ENCODE peak calls at places on chromosomes 3 and 15, in eight cellular contexts. G is CD8-positive, alpha-beta T cell; B is adipocyte; D is A673; M is AG10803; Q is lower lobe of right lung; S is fibroblast of pulmonary artery; A is AG04450. I is an unnamed sample.

GRCh38 chr15:76642671-76643070 is 262.5 kb downstream of the SCAPER start:
- DNase-seq in G (no peak), B (no peak), D (no peak), M (no peak), Q (no peak), S (peak; percentile 3), A (no peak), I (peak; percentile 35)

GRCh38 chr3:193742628-193743027 is 149.6 kb downstream of the OPA1 start:
- DNase-seq in G (no peak), B (no peak), D (no peak), M (no peak), Q (no peak), S (no peak), A (no peak), I (no peak)

GRCh38 chr3:151835751-151836550 is 22.0 kb downstream of the AADAC start:
- DNase-seq in G (no peak), B (peak; percentile 28), D (no peak), M (peak; percentile 53), Q (no peak), S (peak; percentile 62), A (peak; percentile 8), I (peak; percentile 55)

GRCh38 chr15:95174281-95174680 is 942.9 kb downstream of the MCTP2 start:
- DNase-seq in G (no peak), B (peak; percentile 72), D (no peak), M (peak; percentile 76), Q (no peak), S (peak; percentile 65), A (no peak), I (no peak)

GRCh38 chr3:192902481-192903023 is 15.1 kb downstream of the MB21D2 start:
- DNase-seq in G (no peak), B (no peak), D (no peak), M (no peak), Q (no peak), S (no peak), A (no peak), I (no peak)

GRCh38 chr3:153063337-153063736 is 98.7 kb upstream of the RAP2B start:
- DNase-seq in G (no peak), B (no peak), D (no peak), M (no peak), Q (no peak), S (no peak), A (no peak), I (no peak)

GRCh38 chr3:169744332-169745054 is 20.4 kb downstream of the TERC start:
- DNase-seq in G (no peak), B (peak; percentile 67), D (peak; percentile 14), M (no peak), Q (no peak), S (peak; percentile 61), A (no peak), I (peak; percentile 15)

GRCh38 chr3:13823186-13823585 is 56.7 kb downstream of the WNT7A start:
- DNase-seq in G (no peak), B (no peak), D (no peak), M (no peak), Q (no peak), S (no peak), A (no peak), I (no peak)

GRCh38 chr15:88513195-88513594 is 33.3 kb downstream of the DET1 start:
- DNase-seq in G (no peak), B (peak; percentile 4), D (no peak), M (peak; percentile 41), Q (no peak), S (no peak), A (no peak), I (no peak)

GRCh38 chr15:45378149-45378912 is at the start of gene GATM:
- DNase-seq in G (peak; percentile 48), B (peak; percentile 91), D (peak; percentile 85), M (peak; percentile 79), Q (peak; percentile 81), S (peak; percentile 80), A (peak; percentile 53), I (peak; percentile 38)

GRCh38 chr15:34436956-34437442 is 609 bp downstream of the GOLGA8A start:
- DNase-seq in G (peak; percentile 39), B (peak; percentile 74), D (peak; percentile 56), M (peak; percentile 42), Q (peak; percentile 55), S (peak; percentile 46), A (no peak), I (peak; percentile 81)

DNA sequence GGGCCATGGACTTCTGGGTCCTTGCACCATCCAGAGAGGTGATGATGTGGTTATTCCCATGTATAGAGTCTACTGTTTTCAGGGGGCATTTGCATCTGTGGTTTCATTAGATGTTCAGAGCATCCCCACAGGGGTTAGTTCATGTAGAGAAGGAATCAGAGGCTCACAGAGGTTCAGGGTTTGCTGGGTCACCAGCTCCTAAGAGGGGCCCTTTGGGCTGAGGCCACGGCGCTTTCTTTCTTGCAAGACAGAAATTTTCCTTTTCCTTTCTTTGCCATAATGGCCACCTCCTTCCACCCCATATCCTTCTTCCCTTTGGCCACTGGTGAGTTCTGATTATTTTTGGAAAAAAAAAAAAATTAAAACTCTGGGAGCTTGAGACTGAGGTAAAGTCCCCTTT is 62.3 kb downstream of the APBA2 start:
- DNase-seq in G (no peak), B (no peak), D (no peak), M (no peak), Q (no peak), S (no peak), A (no peak), I (no peak)
- H3K4me3 ChIP-seq in G (peak overlapping the region; percentile 40), B (no peak overlapping the region), D (no peak overlapping the region), M (no peak overlapping the region), Q (no peak overlapping the region), S (no peak overlapping the region), A (no peak overlapping the region), I (no peak overlapping the region)

DNA sequence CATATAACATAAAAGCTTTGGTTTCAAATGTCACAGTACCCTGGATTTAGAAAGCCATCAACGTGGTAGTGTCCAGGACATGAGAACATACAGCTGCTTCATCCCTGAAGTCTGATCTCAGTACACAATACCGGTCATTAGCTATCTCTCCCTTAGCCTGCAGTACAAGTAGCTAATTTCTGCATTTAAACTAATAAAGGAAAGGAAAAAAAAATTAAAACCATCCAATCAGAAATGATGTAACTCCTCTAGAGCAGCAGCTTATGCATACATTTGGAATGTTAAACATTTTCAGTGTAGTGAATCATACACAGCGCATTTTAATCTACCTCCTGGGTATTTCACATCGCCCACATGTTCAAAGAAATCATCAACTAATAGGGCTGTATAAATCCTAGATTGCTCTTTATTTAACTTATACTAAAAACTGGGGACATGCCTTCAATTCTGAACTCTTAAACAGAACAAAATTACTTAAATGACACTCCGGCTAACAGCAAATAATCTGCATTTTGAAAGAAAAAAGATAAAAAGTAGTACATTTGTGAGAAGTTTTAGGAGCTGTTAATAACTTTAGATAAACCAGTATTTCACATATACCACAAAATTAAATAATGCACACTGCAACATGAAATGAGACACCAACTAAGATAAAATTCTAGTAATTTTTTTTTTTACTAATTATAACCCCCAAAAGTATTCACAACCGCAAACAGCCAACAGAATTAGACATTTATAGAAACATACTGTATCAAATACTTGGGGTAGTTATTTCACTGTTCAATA is 3.7 kb downstream of the IGF2BP2 start:
- DNase-seq in G (no peak), B (peak; percentile 90), D (peak; percentile 81), M (peak; percentile 87), Q (no peak), S (peak; percentile 89), A (peak; percentile 78), I (no peak)
- H3K4me3 ChIP-seq in G (no peak overlapping the region), B (peak overlapping the region; percentile 90), D (peak overlapping the region; percentile 97), M (peak overlapping the region; percentile 55), Q (no peak overlapping the region), S (peak overlapping the region; percentile 87), A (peak overlapping the region; percentile 95), I (no peak overlapping the region)

DNA sequence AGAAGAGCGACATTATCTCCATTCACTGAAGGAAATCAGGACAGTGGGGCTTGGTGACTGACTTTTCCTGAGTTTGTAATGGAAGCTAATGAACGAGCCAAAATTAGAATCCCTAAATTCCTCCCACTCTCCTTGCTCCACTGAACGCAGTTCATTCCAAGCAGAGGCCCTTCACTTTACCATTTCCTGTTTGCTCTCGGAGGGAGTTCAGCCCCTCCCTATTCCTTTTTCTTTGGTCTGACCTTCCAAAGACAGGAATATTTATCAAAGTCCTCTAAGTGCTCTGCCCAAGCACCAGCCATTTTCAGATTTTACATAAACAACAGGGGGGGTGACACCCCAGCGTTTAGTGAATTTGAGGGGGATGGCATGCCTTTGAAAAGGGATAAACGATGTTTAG is 24.0 kb upstream of the PTPRG start:
- DNase-seq in G (no peak), B (no peak), D (peak; percentile 75), M (no peak), Q (no peak), S (peak; percentile 53), A (no peak), I (no peak)
- H3K4me3 ChIP-seq in G (no peak overlapping the region), B (no peak overlapping the region), D (no peak overlapping the region), M (no peak overlapping the region), Q (no peak overlapping the region), S (no peak overlapping the region), A (no peak overlapping the region), I (no peak overlapping the region)

GRCh38 chr15:74050835-74051234 is 31.5 kb downstream of the GOLGA6A start:
- DNase-seq in G (no peak), B (no peak), D (no peak), M (no peak), Q (no peak), S (no peak), A (no peak), I (no peak)
- H3K4me3 ChIP-seq in G (no peak overlapping the region), B (peak overlapping the region; percentile 51), D (no peak overlapping the region), M (no peak overlapping the region), Q (peak overlapping the region; percentile 12), S (no peak overlapping the region), A (no peak overlapping the region), I (no peak overlapping the region)

GRCh38 chr3:46209751-46210470 is 1.8 kb upstream of the CCR1 start:
- DNase-seq in G (no peak), B (peak; percentile 11), D (no peak), M (peak; percentile 40), Q (no peak), S (no peak), A (no peak), I (no peak)

GRCh38 chr3:46215810-46216414 is 7.8 kb upstream of the CCR1 start:
- DNase-seq in G (no peak), B (no peak), D (no peak), M (peak; percentile 48), Q (peak; percentile 63), S (no peak), A (peak; percentile 26), I (no peak)

GRCh38 chr3:46214751-46215352 is 6.7 kb upstream of the CCR1 start:
- DNase-seq in G (no peak), B (no peak), D (no peak), M (no peak), Q (peak; percentile 84), S (no peak), A (no peak), I (peak; percentile 84)

GRCh38 chr3:46212101-46212500 is 4.0 kb upstream of the CCR1 start:
- DNase-seq in G (no peak), B (no peak), D (no peak), M (no peak), Q (no peak), S (no peak), A (no peak), I (no peak)

DNA sequence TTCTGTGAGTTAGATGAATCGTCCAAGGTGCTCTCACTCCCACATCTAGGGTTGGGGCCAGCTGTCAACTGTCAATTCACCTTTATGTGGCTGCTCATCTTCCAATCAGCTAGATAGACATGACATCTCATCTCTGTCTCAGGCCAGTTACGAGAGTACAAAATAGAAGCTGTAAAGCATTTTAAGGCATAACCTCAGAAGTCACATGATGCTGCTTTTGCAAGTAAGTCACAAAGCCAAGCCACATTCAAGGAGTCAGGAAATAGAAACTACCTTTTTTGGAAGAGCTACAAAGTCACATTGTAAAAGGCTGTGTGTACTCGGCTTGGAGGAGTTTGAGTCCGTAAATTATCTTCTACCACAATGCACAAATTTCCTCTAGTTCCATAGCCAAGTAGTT is 5.1 kb upstream of the CCR1 start:
- DNase-seq in G (no peak), B (no peak), D (no peak), M (no peak), Q (no peak), S (no peak), A (no peak), I (peak; percentile 51)
- H3K4me3 ChIP-seq in G (no peak overlapping the region), B (no peak overlapping the region), D (no peak overlapping the region), M (no peak overlapping the region), Q (no peak overlapping the region), S (no peak overlapping the region), A (no peak overlapping the region), I (no peak overlapping the region)